ENCODE peak calls at places on chromosomes 3 and 15, in six cellular contexts. One of them, this sample, is unnamed.

GRCh38 chr15:80478075-80478474 is 73.9 kb downstream of the ARNT2 start:
- DNase-seq in CD14-positive monocyte: no peak
- DNase-seq in IMR-90: peak; percentile 73
- DNase-seq in CD4-positive, alpha-beta T cell: no peak
- DNase-seq in psoas muscle: no peak
- DNase-seq in nephron progenitor cell: no peak
- DNase-seq in this sample: no peak

GRCh38 chr3:112123548-112123947 is 9.5 kb downstream of the GCSAM start:
- DNase-seq in psoas muscle: no peak
- DNase-seq in CD14-positive monocyte: no peak
- DNase-seq in nephron progenitor cell: no peak
- DNase-seq in CD4-positive, alpha-beta T cell: no peak
- DNase-seq in IMR-90: no peak
- DNase-seq in this sample: no peak

GRCh38 chr3:135456182-135456790 is 509.2 kb upstream of the PPP2R3A start:
- DNase-seq in CD14-positive monocyte: no peak
- DNase-seq in nephron progenitor cell: peak; percentile 83
- DNase-seq in psoas muscle: no peak
- DNase-seq in IMR-90: no peak
- DNase-seq in CD4-positive, alpha-beta T cell: no peak
- DNase-seq in this sample: no peak

GRCh38 chr15:77580991-77581682 is 51.6 kb downstream of the LINGO1 start:
- DNase-seq in CD4-positive, alpha-beta T cell: no peak
- DNase-seq in nephron progenitor cell: no peak
- DNase-seq in psoas muscle: no peak
- DNase-seq in IMR-90: no peak
- DNase-seq in CD14-positive monocyte: no peak
- DNase-seq in this sample: no peak

GRCh38 chr3:26704736-26705135 is 82.2 kb downstream of the LRRC3B start:
- DNase-seq in psoas muscle: no peak
- DNase-seq in IMR-90: no peak
- DNase-seq in CD4-positive, alpha-beta T cell: no peak
- DNase-seq in CD14-positive monocyte: no peak
- DNase-seq in nephron progenitor cell: no peak
- DNase-seq in this sample: no peak

GRCh38 chr3:69748503-69748902 is 9.2 kb downstream of the MITF start:
- DNase-seq in IMR-90: no peak
- DNase-seq in CD4-positive, alpha-beta T cell: no peak
- DNase-seq in psoas muscle: no peak
- DNase-seq in nephron progenitor cell: no peak
- DNase-seq in CD14-positive monocyte: no peak
- DNase-seq in this sample: no peak

GRCh38 chr3:79661866-79662265 is 105.9 kb downstream of the ROBO1 start:
- DNase-seq in IMR-90: no peak
- DNase-seq in nephron progenitor cell: no peak
- DNase-seq in CD4-positive, alpha-beta T cell: no peak
- DNase-seq in psoas muscle: no peak
- DNase-seq in CD14-positive monocyte: no peak
- DNase-seq in this sample: no peak

GRCh38 chr3:78762121-78762520 is 1005.7 kb downstream of the ROBO1 start:
- DNase-seq in CD14-positive monocyte: no peak
- DNase-seq in IMR-90: no peak
- DNase-seq in nephron progenitor cell: no peak
- DNase-seq in CD4-positive, alpha-beta T cell: no peak
- DNase-seq in psoas muscle: no peak
- DNase-seq in this sample: no peak

GRCh38 chr3:23785097-23785645 is 20.6 kb upstream of the UBE2E1 start:
- DNase-seq in IMR-90: no peak
- DNase-seq in CD4-positive, alpha-beta T cell: no peak
- DNase-seq in CD14-positive monocyte: no peak
- DNase-seq in psoas muscle: no peak
- DNase-seq in nephron progenitor cell: no peak
- DNase-seq in this sample: no peak

GRCh38 chr15:82900511-82900910 is 52.0 kb downstream of the HOMER2 start:
- DNase-seq in IMR-90: no peak
- DNase-seq in CD4-positive, alpha-beta T cell: no peak
- DNase-seq in CD14-positive monocyte: no peak
- DNase-seq in nephron progenitor cell: no peak
- DNase-seq in psoas muscle: no peak
- DNase-seq in this sample: no peak

GRCh38 chr3:128681277-128681829 is 30.7 kb upstream of the RPN1 start:
- DNase-seq in CD14-positive monocyte: no peak
- DNase-seq in CD4-positive, alpha-beta T cell: no peak
- DNase-seq in psoas muscle: no peak
- DNase-seq in nephron progenitor cell: no peak
- DNase-seq in IMR-90: no peak
- DNase-seq in this sample: no peak

GRCh38 chr15:86231864-86232801 is 152.5 kb downstream of the AGBL1 start:
- DNase-seq in CD4-positive, alpha-beta T cell: peak; percentile 6
- DNase-seq in CD14-positive monocyte: no peak
- DNase-seq in IMR-90: no peak
- DNase-seq in nephron progenitor cell: peak; percentile 57
- DNase-seq in psoas muscle: peak; percentile 15
- DNase-seq in this sample: peak; percentile 42

GRCh38 chr15:40063563-40064011 is 24.6 kb upstream of the SRP14 start:
- DNase-seq in CD4-positive, alpha-beta T cell: no peak
- DNase-seq in nephron progenitor cell: no peak
- DNase-seq in CD14-positive monocyte: no peak
- DNase-seq in psoas muscle: peak; percentile 69
- DNase-seq in IMR-90: peak; percentile 50
- DNase-seq in this sample: no peak

GRCh38 chr15:44468713-44469385 is 41.4 kb downstream of the CTDSPL2 start:
- DNase-seq in CD4-positive, alpha-beta T cell: no peak
- DNase-seq in nephron progenitor cell: no peak
- DNase-seq in psoas muscle: no peak
- DNase-seq in IMR-90: peak; percentile 83
- DNase-seq in CD14-positive monocyte: no peak
- DNase-seq in this sample: no peak

GRCh38 chr15:62769604-62770003 is 272.9 kb upstream of the TPM1 start:
- DNase-seq in CD14-positive monocyte: no peak
- DNase-seq in CD4-positive, alpha-beta T cell: no peak
- DNase-seq in nephron progenitor cell: no peak
- DNase-seq in psoas muscle: no peak
- DNase-seq in IMR-90: peak; percentile 84
- DNase-seq in this sample: no peak

GRCh38 chr15:45456212-45457106 is 66.1 kb downstream of the SLC30A4 start:
- DNase-seq in psoas muscle: peak; percentile 48
- DNase-seq in CD14-positive monocyte: peak; percentile 97
- DNase-seq in CD4-positive, alpha-beta T cell: peak; percentile 41
- DNase-seq in nephron progenitor cell: no peak
- DNase-seq in IMR-90: peak; percentile 100
- DNase-seq in this sample: peak; percentile 48

GRCh38 chr15:29132786-29133185 is 136.8 kb downstream of the NSMCE3 start:
- DNase-seq in nephron progenitor cell: no peak
- DNase-seq in CD4-positive, alpha-beta T cell: no peak
- DNase-seq in IMR-90: no peak
- DNase-seq in CD14-positive monocyte: peak; percentile 15
- DNase-seq in psoas muscle: no peak
- DNase-seq in this sample: no peak

GRCh38 chr15:93052090-93052892 is 36.7 kb downstream of the RGMA start:
- DNase-seq in CD4-positive, alpha-beta T cell: no peak
- DNase-seq in nephron progenitor cell: no peak
- DNase-seq in IMR-90: no peak
- DNase-seq in psoas muscle: no peak
- DNase-seq in CD14-positive monocyte: no peak
- DNase-seq in this sample: no peak

GRCh38 chr3:177567833-177568232 is 370.6 kb upstream of the TBL1XR1 start:
- DNase-seq in CD4-positive, alpha-beta T cell: no peak
- DNase-seq in nephron progenitor cell: no peak
- DNase-seq in IMR-90: no peak
- DNase-seq in psoas muscle: no peak
- DNase-seq in CD14-positive monocyte: no peak
- DNase-seq in this sample: no peak

GRCh38 chr15:82970696-82971095 is 15.3 kb upstream of the RAMAC start:
- DNase-seq in CD14-positive monocyte: no peak
- DNase-seq in CD4-positive, alpha-beta T cell: no peak
- DNase-seq in IMR-90: no peak
- DNase-seq in psoas muscle: no peak
- DNase-seq in nephron progenitor cell: no peak
- DNase-seq in this sample: no peak

GRCh38 chr15:69391046-69391757 is 22.9 kb upstream of the KIF23 start:
- DNase-seq in CD14-positive monocyte: no peak
- DNase-seq in psoas muscle: no peak
- DNase-seq in nephron progenitor cell: no peak
- DNase-seq in IMR-90: no peak
- DNase-seq in CD4-positive, alpha-beta T cell: no peak
- DNase-seq in this sample: no peak

GRCh38 chr3:71476950-71477349 is 106.6 kb downstream of the FOXP1 start:
- DNase-seq in nephron progenitor cell: no peak
- DNase-seq in psoas muscle: no peak
- DNase-seq in CD14-positive monocyte: no peak
- DNase-seq in CD4-positive, alpha-beta T cell: no peak
- DNase-seq in IMR-90: no peak
- DNase-seq in this sample: no peak

GRCh38 chr3:31755911-31756658 is 223.4 kb downstream of the STT3B start:
- DNase-seq in IMR-90: no peak
- DNase-seq in CD4-positive, alpha-beta T cell: no peak
- DNase-seq in psoas muscle: no peak
- DNase-seq in CD14-positive monocyte: no peak
- DNase-seq in nephron progenitor cell: no peak
- DNase-seq in this sample: no peak

GRCh38 chr15:77037475-77038209 is 33.3 kb downstream of the TSPAN3 start:
- DNase-seq in CD4-positive, alpha-beta T cell: no peak
- DNase-seq in nephron progenitor cell: no peak
- DNase-seq in IMR-90: no peak
- DNase-seq in CD14-positive monocyte: no peak
- DNase-seq in psoas muscle: no peak
- DNase-seq in this sample: no peak

DNA sequence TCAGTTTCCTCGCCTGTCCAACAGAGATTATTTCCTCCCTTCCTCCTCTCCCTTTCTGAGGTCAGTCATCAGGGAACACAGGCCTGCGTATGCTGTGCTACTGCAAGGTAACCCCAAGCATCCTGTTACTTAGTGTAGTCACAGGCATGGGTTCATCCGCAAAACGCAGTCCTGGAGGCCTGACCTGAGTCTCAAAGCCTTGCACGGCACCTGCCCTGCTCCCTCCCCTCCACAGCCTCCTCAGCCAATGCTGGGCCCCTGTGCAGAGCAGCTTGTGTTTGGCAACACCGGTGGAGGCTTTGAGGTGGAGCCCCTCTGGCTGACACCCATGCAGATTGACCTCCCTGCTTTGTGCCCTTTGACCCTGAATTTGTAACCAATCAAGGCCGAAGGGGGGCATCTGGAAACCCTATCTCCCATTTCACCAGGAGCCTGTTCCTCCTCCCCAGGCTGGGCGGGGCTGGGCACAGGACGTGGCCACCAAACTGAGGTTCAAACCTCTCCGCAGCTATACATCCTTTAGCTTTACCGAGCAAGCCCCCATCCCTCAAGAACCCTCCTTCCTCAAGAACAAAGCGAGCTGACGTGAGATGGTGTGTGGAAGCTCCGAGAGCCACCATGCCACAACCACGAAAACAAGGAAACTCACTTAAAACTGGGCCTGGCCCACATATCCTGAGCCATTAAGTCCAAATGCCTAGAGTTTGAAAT is 21.5 kb downstream of the TKT start:
- DNase-seq in nephron progenitor cell: no peak
- DNase-seq in psoas muscle: no peak
- DNase-seq in CD14-positive monocyte: no peak
- DNase-seq in CD4-positive, alpha-beta T cell: no peak
- DNase-seq in IMR-90: no peak
- DNase-seq in this sample: no peak
- TF ChIP-seq CTCF in nephron progenitor cell: no peak
- TF ChIP-seq CTCF in psoas muscle: no peak
- TF ChIP-seq CTCF in CD14-positive monocyte: no peak
- TF ChIP-seq CTCF in CD4-positive, alpha-beta T cell: no peak
- TF ChIP-seq CTCF in IMR-90: no peak
- TF ChIP-seq CTCF in this sample: no peak

DNA sequence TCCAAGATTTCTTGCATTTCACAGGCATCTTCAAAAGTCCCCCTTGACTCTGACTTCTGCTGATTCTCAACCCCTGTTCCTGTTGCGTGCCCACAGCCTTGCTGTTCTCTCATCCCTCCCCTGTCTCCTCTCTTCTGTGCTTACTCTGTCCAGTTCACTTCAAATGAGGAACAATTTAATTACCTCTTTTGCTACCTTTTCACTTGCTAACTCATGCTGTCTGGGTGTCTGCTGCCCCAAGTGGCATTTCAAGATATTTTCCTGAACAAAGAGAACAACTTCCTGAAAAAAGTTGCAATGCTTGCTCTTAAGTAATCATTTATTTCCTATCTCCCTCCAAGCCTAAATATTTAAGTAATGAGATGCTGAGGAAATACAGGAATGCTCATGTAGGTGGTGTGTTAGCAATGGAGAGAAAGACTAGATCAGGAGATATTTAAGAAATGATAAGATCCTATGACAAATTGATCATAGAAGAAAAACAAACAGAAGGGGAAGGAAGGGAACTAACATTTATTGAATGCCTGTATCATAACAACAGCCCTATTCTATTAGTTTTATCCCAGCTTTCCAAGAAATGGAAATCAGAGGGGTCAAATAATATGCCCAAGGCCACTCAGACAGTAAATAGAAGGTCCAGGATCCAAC is 42.2 kb downstream of the SV2B start:
- DNase-seq in nephron progenitor cell: no peak
- DNase-seq in psoas muscle: no peak
- DNase-seq in CD4-positive, alpha-beta T cell: no peak
- DNase-seq in CD14-positive monocyte: no peak
- DNase-seq in IMR-90: no peak
- DNase-seq in this sample: no peak
- TF ChIP-seq CTCF in nephron progenitor cell: peak; percentile 46
- TF ChIP-seq CTCF in psoas muscle: no peak
- TF ChIP-seq CTCF in CD4-positive, alpha-beta T cell: no peak
- TF ChIP-seq CTCF in CD14-positive monocyte: peak; percentile 72
- TF ChIP-seq CTCF in IMR-90: peak; percentile 16
- TF ChIP-seq CTCF in this sample: peak; percentile 30

DNA sequence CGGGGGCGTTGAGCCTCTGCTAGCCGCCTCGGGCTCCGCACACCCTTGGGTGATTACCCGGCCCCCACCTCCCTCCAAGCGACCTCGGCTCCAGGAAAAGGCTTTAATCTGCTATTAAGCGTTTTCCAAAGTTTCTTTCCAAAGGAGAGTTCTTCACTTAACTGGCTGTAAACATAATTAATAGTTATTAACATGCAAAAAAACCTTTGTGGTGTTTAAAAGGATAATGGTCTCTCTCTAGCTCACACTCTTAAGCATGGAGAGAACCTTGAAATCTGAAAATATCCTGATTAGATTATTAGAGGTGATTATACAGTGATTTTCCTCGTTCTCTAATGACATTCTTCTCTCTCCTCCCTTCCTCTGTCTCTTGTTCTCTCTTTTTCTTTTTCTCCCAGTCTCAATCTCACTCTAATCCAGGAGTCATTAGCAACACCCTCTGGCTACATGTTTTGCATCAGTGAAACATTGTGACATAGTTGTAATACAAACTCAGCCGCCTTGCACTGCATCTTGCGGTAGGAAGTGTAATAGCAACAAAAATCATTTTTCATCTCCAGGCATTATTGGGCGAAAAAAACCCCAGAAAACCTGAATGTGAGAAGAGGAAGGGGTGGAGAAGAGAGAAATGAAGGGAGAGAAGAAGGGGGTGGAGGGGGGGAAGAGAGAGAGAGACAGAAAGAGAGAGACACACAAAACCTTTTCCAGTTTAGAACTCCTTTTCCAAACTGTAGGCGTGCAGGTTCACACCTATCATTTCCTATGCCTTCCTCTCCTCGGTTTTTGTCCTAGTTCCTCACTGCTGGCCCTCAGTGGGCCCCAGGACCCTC is 24.4 kb downstream of the NR2F2 start:
- DNase-seq in IMR-90: peak; percentile 90
- DNase-seq in nephron progenitor cell: no peak
- DNase-seq in CD14-positive monocyte: no peak
- DNase-seq in CD4-positive, alpha-beta T cell: no peak
- DNase-seq in psoas muscle: no peak
- DNase-seq in this sample: no peak
- TF ChIP-seq CTCF in IMR-90: peak; percentile 41
- TF ChIP-seq CTCF in nephron progenitor cell: no peak
- TF ChIP-seq CTCF in CD14-positive monocyte: peak; percentile 11
- TF ChIP-seq CTCF in CD4-positive, alpha-beta T cell: no peak
- TF ChIP-seq CTCF in psoas muscle: peak; percentile 6
- TF ChIP-seq CTCF in this sample: no peak

GRCh38 chr3:47002490-47003410 is 23.3 kb downstream of the NBEAL2 start:
- DNase-seq in nephron progenitor cell: peak; percentile 36
- DNase-seq in CD4-positive, alpha-beta T cell: no peak
- DNase-seq in CD14-positive monocyte: peak; percentile 40
- DNase-seq in IMR-90: no peak
- DNase-seq in psoas muscle: peak; percentile 12
- DNase-seq in this sample: peak; percentile 16
- TF ChIP-seq CTCF in nephron progenitor cell: no peak
- TF ChIP-seq CTCF in CD4-positive, alpha-beta T cell: no peak
- TF ChIP-seq CTCF in CD14-positive monocyte: no peak
- TF ChIP-seq CTCF in IMR-90: no peak
- TF ChIP-seq CTCF in psoas muscle: no peak
- TF ChIP-seq CTCF in this sample: no peak

This sample was measured in CD8-positive, alpha-beta T cell.